ENCODE peak calls at places on chromosomes 5 and 9, in seven cellular contexts. H is adipocyte, L is right lobe of liver, D is fibroblast of the conjunctiva, K is NCI-H1694 treated with DMSO at 0.1 percent for 48 hours, E is NCI-H2029 treated with DMSO at 0.1 percent for 48 hours, X is GM13976. Y is an unnamed sample.

GRCh38 chr9:10250200-10250599 is 362.6 kb downstream of the PTPRD start:
- DNase-seq in K (no peak), H (peak; percentile 79), X (no peak), E (no peak), D (no peak), L (no peak), Y (no peak)

GRCh38 chr5:169988947-169989346 is 8.7 kb upstream of the INSYN2B start:
- DNase-seq in D (no peak), H (no peak), K (no peak), E (no peak), L (no peak), X (no peak), Y (no peak)

GRCh38 chr9:27528886-27529315 is 713 bp downstream of the MOB3B start:
- DNase-seq in H (peak; percentile 44), K (no peak), E (no peak), D (no peak), L (peak; percentile 62), X (peak; percentile 77), Y (no peak)

GRCh38 chr5:156383510-156383909 is 56.5 kb downstream of the SGCD start:
- DNase-seq in E (no peak), H (peak; percentile 84), D (peak; percentile 62), K (peak; percentile 15), X (no peak), L (no peak), Y (no peak)

GRCh38 chr5:38438757-38439156 is 117.7 kb downstream of the LIFR start:
- DNase-seq in K (no peak), H (no peak), E (no peak), L (no peak), X (no peak), D (no peak), Y (no peak)

GRCh38 chr5:145801195-145801594 is 33.9 kb downstream of the PRELID2 start:
- DNase-seq in X (no peak), K (no peak), E (no peak), H (no peak), D (no peak), L (no peak), Y (no peak)

GRCh38 chr5:1512541-1513291 is 11.0 kb downstream of the LPCAT1 start:
- DNase-seq in D (no peak), H (no peak), K (no peak), L (no peak), X (no peak), E (no peak), Y (no peak)

GRCh38 chr5:88145603-88146467 is 122.8 kb downstream of the TMEM161B start:
- DNase-seq in K (no peak), X (no peak), L (peak; percentile 42), E (no peak), D (no peak), H (peak; percentile 5), Y (peak; percentile 70)

GRCh38 chr9:21153688-21154608 is 12.3 kb upstream of the IFNW1 start:
- DNase-seq in L (no peak), E (no peak), H (peak; percentile 17), X (peak; percentile 38), K (peak; percentile 30), D (no peak), Y (peak; percentile 23)

GRCh38 chr5:36606437-36607113 is at the start of gene SLC1A3:
- DNase-seq in E (no peak), L (peak; percentile 65), H (peak; percentile 70), K (peak; percentile 18), D (peak; percentile 51), X (peak; percentile 42), Y (peak; percentile 30)

GRCh38 chr9:2116073-2116472 is 100.9 kb downstream of the SMARCA2 start:
- DNase-seq in H (peak; percentile 8), E (no peak), D (no peak), X (peak; percentile 20), L (no peak), K (peak; percentile 6), Y (no peak)

GRCh38 chr5:173331956-173332479 is 3.8 kb upstream of the STC2 start:
- DNase-seq in E (peak; percentile 61), H (peak; percentile 85), K (peak; percentile 26), X (peak; percentile 88), D (peak; percentile 87), L (peak; percentile 79), Y (peak; percentile 32)

GRCh38 chr9:128917151-128917849 is 3.5 kb upstream of the PHYHD1 start:
- DNase-seq in E (peak; percentile 77), L (peak; percentile 92), H (peak; percentile 67), X (no peak), D (peak; percentile 82), K (no peak), Y (peak; percentile 80)

GRCh38 chr9:136235709-136236455 is 9.7 kb downstream of the QSOX2 start:
- DNase-seq in H (no peak), E (no peak), D (no peak), X (no peak), L (no peak), K (no peak), Y (peak; percentile 66)

GRCh38 chr5:147216552-147217154 is 18.2 kb upstream of the STK32A start:
- DNase-seq in L (no peak), D (no peak), K (no peak), X (no peak), E (peak; percentile 49), H (no peak), Y (no peak)

GRCh38 chr9:38081356-38082108 is 12.5 kb upstream of the SHB start:
- DNase-seq in K (no peak), L (no peak), H (no peak), X (no peak), E (no peak), D (no peak), Y (no peak)

GRCh38 chr9:99929652-99930051 is 23.2 kb downstream of the STX17 start:
- DNase-seq in L (no peak), E (no peak), X (no peak), D (no peak), K (no peak), H (no peak), Y (no peak)

GRCh38 chr9:85715587-85715986 is 26.2 kb downstream of the AGTPBP1 start:
- DNase-seq in X (no peak), H (no peak), D (no peak), L (no peak), E (no peak), K (no peak), Y (no peak)

GRCh38 chr9:131627846-131628820 is 82.8 kb downstream of the PRRT1B start:
- DNase-seq in X (peak; percentile 64), D (no peak), H (no peak), L (peak; percentile 96), K (no peak), E (peak; percentile 84), Y (no peak)

GRCh38 chr9:16062542-16063240 is 509.8 kb downstream of the CCDC171 start:
- DNase-seq in L (no peak), D (peak; percentile 50), X (no peak), E (no peak), K (no peak), H (peak; percentile 42), Y (no peak)

GRCh38 chr9:93813687-93814560 is 141.2 kb downstream of the BARX1 start:
- DNase-seq in E (peak; percentile 94), D (no peak), X (peak; percentile 7), L (no peak), H (no peak), K (no peak), Y (no peak)

GRCh38 chr9:124013263-124014211 is 2.0 kb downstream of the LHX2 start:
- DNase-seq in E (no peak), X (peak; percentile 33), K (no peak), D (no peak), L (no peak), H (no peak), Y (no peak)

GRCh38 chr9:117414906-117415583 is at the start of gene ASTN2:
- DNase-seq in E (no peak), X (peak; percentile 10), D (no peak), K (no peak), L (peak; percentile 54), H (no peak), Y (no peak)

GRCh38 chr5:133895979-133896378 is 72.4 kb downstream of the C5orf15 start:
- DNase-seq in K (no peak), E (no peak), X (no peak), L (no peak), D (no peak), H (no peak), Y (no peak)

GRCh38 chr9:129990269-129991005 is 52.6 kb downstream of the FNBP1 start:
- DNase-seq in E (no peak), D (no peak), K (no peak), H (peak; percentile 32), X (no peak), L (no peak), Y (no peak)

GRCh38 chr5:68330564-68330963 is 115.0 kb downstream of the PIK3R1 start:
- DNase-seq in K (no peak), E (no peak), L (no peak), X (no peak), H (no peak), D (no peak), Y (no peak)

GRCh38 chr9:95104088-95104960 is 213.2 kb downstream of the FANCC start:
- DNase-seq in H (no peak), L (no peak), X (no peak), D (no peak), K (peak; percentile 44), E (no peak), Y (peak; percentile 63)

GRCh38 chr9:36258170-36258988 is at the start of gene GNE:
- DNase-seq in D (peak; percentile 90), L (peak; percentile 99), E (peak; percentile 32), K (peak; percentile 81), X (peak; percentile 96), H (peak; percentile 99), Y (peak; percentile 97)

GRCh38 chr9:129141066-129142041 is 30.1 kb downstream of the PTPA start:
- DNase-seq in D (peak; percentile 44), K (no peak), E (no peak), H (peak; percentile 91), L (no peak), X (peak; percentile 76), Y (peak; percentile 58)

GRCh38 chr5:158914008-158914407 is 185.7 kb downstream of the EBF1 start:
- DNase-seq in K (no peak), X (no peak), D (no peak), H (no peak), L (no peak), E (no peak), Y (no peak)

GRCh38 chr5:164422400-164422799 is 917.0 kb downstream of the MAT2B start:
- DNase-seq in H (no peak), K (no peak), D (peak; percentile 18), E (no peak), L (no peak), X (no peak), Y (no peak)

GRCh38 chr5:172550996-172551395 is 90.1 kb upstream of the NEURL1B start:
- DNase-seq in K (no peak), E (no peak), L (no peak), D (no peak), X (no peak), H (no peak), Y (no peak)

GRCh38 chr5:176446884-176447537 is 1.2 kb upstream of the FAF2 start:
- DNase-seq in L (no peak), X (no peak), H (no peak), K (no peak), D (no peak), E (no peak), Y (peak; percentile 27)

GRCh38 chr5:127187711-127188110 is 102.9 kb upstream of the MEGF10 start:
- DNase-seq in H (peak; percentile 7), E (no peak), L (no peak), D (no peak), X (no peak), K (no peak), Y (no peak)

GRCh38 chr5:166582416-166582815 is 1709.0 kb upstream of the WWC1 start:
- DNase-seq in H (no peak), D (no peak), K (no peak), X (no peak), E (no peak), L (no peak), Y (no peak)

GRCh38 chr5:5066276-5067186 is 73.6 kb upstream of the ADAMTS16 start:
- DNase-seq in E (no peak), H (no peak), D (no peak), L (no peak), X (no peak), K (no peak), Y (no peak)

GRCh38 chr5:179495906-179496455 is 54.4 kb upstream of the RUFY1 start:
- DNase-seq in K (no peak), L (no peak), E (no peak), D (no peak), H (no peak), X (no peak), Y (no peak)

GRCh38 chr9:38047301-38048251 is 21.5 kb downstream of the SHB start:
- DNase-seq in D (no peak), K (peak; percentile 42), L (peak; percentile 93), E (peak; percentile 83), H (peak; percentile 83), X (no peak), Y (peak; percentile 86)

Y was measured in G401.